ENCODE peak calls at places on chromosomes 4 and X, in nine cellular contexts. H is activated T-cell treated with anti-CD3 and anti-CD28 coated beads for 48 hours; Q is EL; V is neuronal stem cell; C is psoas muscle; U is EH; J is cardiac fibroblast; D is stimulated activated naive B cell treated with anti-CD40 and anti-IgM and Interleukin-4, amounts not matched to agents 10 μg/mL and 1 μg/mL and 100 μg/mL, for 72 hours; X is IMR-90. F is an unnamed sample.

GRCh38 chrX:128800138-128800537 is 723.2 kb downstream of the SMARCA1 start:
- DNase-seq in C (no peak), J (no peak), U (no peak), D (no peak), V (no peak), X (no peak), Q (no peak), H (no peak), F (no peak)

GRCh38 chrX:124555036-124555595 is 208.8 kb downstream of the SH2D1A start:
- DNase-seq in H (no peak), Q (peak), U (peak), C (no peak), X (peak), V (no peak), D (no peak), J (peak), F (peak)

GRCh38 chr4:1600811-1601532 is 83.1 kb downstream of the FAM53A start:
- DNase-seq in C (peak), U (no peak), V (no peak), D (no peak), Q (no peak), J (no peak), H (no peak), X (no peak), F (peak)

GRCh38 chrX:72123471-72124185 is 8.1 kb downstream of the RTL5 start:
- DNase-seq in H (no peak), U (peak), D (no peak), V (peak), X (peak), C (peak), Q (no peak), J (peak), F (peak)

GRCh38 chr4:188941524-188942109 is 802.4 kb downstream of the TRIML1 start:
- DNase-seq in C (no peak), V (no peak), X (peak), J (peak), U (peak), D (no peak), H (no peak), Q (peak), F (peak)

GRCh38 chr4:38424171-38424871 is 239.7 kb upstream of the KLF3 start:
- DNase-seq in U (no peak), H (no peak), Q (no peak), J (no peak), D (no peak), X (no peak), V (peak), C (no peak), F (no peak)

GRCh38 chrX:115521717-115522116 is 39.3 kb upstream of the PLS3 start:
- DNase-seq in H (no peak), D (no peak), J (no peak), X (peak), C (no peak), V (no peak), U (no peak), Q (no peak), F (no peak)

GRCh38 chr4:157271166-157271869 is 50.8 kb downstream of the GRIA2 start:
- DNase-seq in V (no peak), Q (peak), X (no peak), H (no peak), C (no peak), J (no peak), D (no peak), U (peak), F (no peak)

GRCh38 chrX:139826065-139827044 is 106.5 kb downstream of the ATP11C start:
- DNase-seq in H (no peak), V (no peak), D (no peak), Q (peak), J (peak), X (peak), C (no peak), U (peak), F (peak)

GRCh38 chr4:189092596-189092995 is 848.1 kb upstream of the FRG1 start:
- DNase-seq in V (no peak), J (peak), D (no peak), X (peak), H (no peak), Q (peak), C (no peak), U (peak), F (no peak)

GRCh38 chr4:42446823-42447222 is 49.5 kb downstream of the SHISA3 start:
- DNase-seq in V (no peak), U (no peak), Q (no peak), J (no peak), C (no peak), D (no peak), X (no peak), H (no peak), F (no peak)